ENCODE peak calls at places on chromosomes 7 and 10, in four cellular contexts. P is CD8-positive, alpha-beta T cell; U is HT1080; D is effector memory CD4-positive, alpha-beta T cell. Y is an unnamed sample.

GRCh38 chr7:23074443-23075244 is 30.9 kb upstream of the KLHL7 start:
- DNase-seq in P (no peak), U (no peak), D (no peak), Y (peak)

GRCh38 chr7:132113536-132114409 is 462.5 kb downstream of the PLXNA4 start:
- DNase-seq in P (no peak), U (no peak), D (no peak), Y (no peak)

GRCh38 chr7:73786588-73786987 is 16.5 kb upstream of the CLDN3 start:
- DNase-seq in P (no peak), U (no peak), D (no peak), Y (no peak)

GRCh38 chr7:107396081-107396480 is 73.8 kb upstream of the GPR22 start:
- DNase-seq in P (no peak), U (no peak), D (no peak), Y (no peak)

GRCh38 chr7:467393-467828 is 52.2 kb downstream of the PDGFA start:
- DNase-seq in P (no peak), U (no peak), D (no peak), Y (no peak)

GRCh38 chr7:112866424-112866823 is 76.2 kb upstream of the TMEM168 start:
- DNase-seq in P (no peak), U (no peak), D (no peak), Y (no peak)

GRCh38 chr7:94182066-94182465 is 177.9 kb upstream of the BET1 start:
- DNase-seq in P (no peak), U (peak), D (no peak), Y (peak)

GRCh38 chr10:22931948-22932347 is 4.1 kb downstream of the ARMC3 start:
- DNase-seq in P (no peak), U (peak), D (no peak), Y (peak)

GRCh38 chr7:116545411-116545993 is 20.7 kb downstream of the CAV1 start:
- DNase-seq in P (no peak), U (no peak), D (no peak), Y (no peak)

GRCh38 chr7:90777075-90777864 is 181.1 kb downstream of the CDK14 start:
- DNase-seq in P (no peak), U (no peak), D (no peak), Y (no peak)

GRCh38 chr7:67056683-67057082 is 60.0 kb downstream of the TYW1 start:
- DNase-seq in P (no peak), U (no peak), D (no peak), Y (no peak)

GRCh38 chr10:108358912-108359311 is 1194.4 kb upstream of the SORCS1 start:
- DNase-seq in P (no peak), U (peak), D (no peak), Y (peak)

GRCh38 chr7:2508327-2509231 is 11.0 kb upstream of the LFNG start:
- DNase-seq in P (peak), U (peak), D (peak), Y (no peak)

GRCh38 chr10:83522881-83523386 is 616.4 kb upstream of the GHITM start:
- DNase-seq in P (no peak), U (no peak), D (no peak), Y (peak)

GRCh38 chr7:103048833-103049232 is 25.8 kb downstream of the FBXL13 start:
- DNase-seq in P (no peak), U (no peak), D (no peak), Y (peak)

GRCh38 chr7:115613836-115614235 is 416.7 kb downstream of the TFEC start:
- DNase-seq in P (no peak), U (no peak), D (no peak), Y (no peak)